ENCODE peak calls at places on chromosomes 3 and 15, in ten cellular contexts. P, W, Z, F, S, G, K, Y, J and Q are unnamed samples.

GRCh38 chr3:15498461-15499214 is 22.9 kb downstream of the COLQ start:
- DNase-seq in P (no peak), W (no peak), Z (no peak), F (no peak), S (no peak), G (peak; percentile 82), K (no peak), Y (no peak), J (no peak), Q (no peak)

GRCh38 chr3:145939431-145939830 is 221.6 kb downstream of the PLOD2 start:
- DNase-seq in P (no peak), W (no peak), Z (no peak), F (no peak), S (no peak), G (no peak), K (no peak), Y (no peak), J (no peak), Q (no peak)

GRCh38 chr3:52302426-52303185 is 13.5 kb upstream of the DNAH1 start:
- DNase-seq in P (no peak), W (no peak), Z (no peak), F (no peak), S (no peak), G (no peak), K (no peak), Y (no peak), J (no peak), Q (no peak)

GRCh38 chr3:46604127-46604526 is 8.2 kb upstream of the FAM240A start:
- DNase-seq in P (no peak), W (no peak), Z (no peak), F (no peak), S (no peak), G (no peak), K (no peak), Y (no peak), J (no peak), Q (no peak)

GRCh38 chr3:170485696-170486095 is 67.0 kb downstream of the CLDN11 start:
- DNase-seq in P (peak; percentile 90), W (no peak), Z (no peak), F (no peak), S (no peak), G (no peak), K (no peak), Y (no peak), J (no peak), Q (no peak)

GRCh38 chr3:72957303-72957702 is 39.3 kb upstream of the PPP4R2 start:
- DNase-seq in P (peak; percentile 89), W (no peak), Z (no peak), F (no peak), S (no peak), G (no peak), K (no peak), Y (no peak), J (peak; percentile 44), Q (no peak)

GRCh38 chr3:153396581-153396980 is 234.6 kb downstream of the RAP2B start:
- DNase-seq in P (no peak), W (no peak), Z (no peak), F (no peak), S (no peak), G (no peak), K (no peak), Y (no peak), J (no peak), Q (no peak)

GRCh38 chr3:122560680-122561079 is 3.4 kb downstream of the PARP9 start:
- DNase-seq in P (no peak), W (peak; percentile 36), Z (no peak), F (peak; percentile 71), S (no peak), G (no peak), K (no peak), Y (peak; percentile 79), J (no peak), Q (peak; percentile 94)

GRCh38 chr3:134409041-134409440 is 34.8 kb upstream of the AMOTL2 start:
- DNase-seq in P (no peak), W (no peak), Z (no peak), F (no peak), S (no peak), G (no peak), K (no peak), Y (no peak), J (no peak), Q (no peak)

GRCh38 chr3:134406331-134407246 is 32.3 kb upstream of the AMOTL2 start:
- DNase-seq in P (peak; percentile 87), W (peak; percentile 13), Z (no peak), F (no peak), S (no peak), G (no peak), K (no peak), Y (peak; percentile 2), J (no peak), Q (no peak)

GRCh38 chr3:134404366-134404885 is 30.2 kb upstream of the AMOTL2 start:
- DNase-seq in P (no peak), W (no peak), Z (no peak), F (no peak), S (no peak), G (no peak), K (no peak), Y (no peak), J (no peak), Q (no peak)

DNA sequence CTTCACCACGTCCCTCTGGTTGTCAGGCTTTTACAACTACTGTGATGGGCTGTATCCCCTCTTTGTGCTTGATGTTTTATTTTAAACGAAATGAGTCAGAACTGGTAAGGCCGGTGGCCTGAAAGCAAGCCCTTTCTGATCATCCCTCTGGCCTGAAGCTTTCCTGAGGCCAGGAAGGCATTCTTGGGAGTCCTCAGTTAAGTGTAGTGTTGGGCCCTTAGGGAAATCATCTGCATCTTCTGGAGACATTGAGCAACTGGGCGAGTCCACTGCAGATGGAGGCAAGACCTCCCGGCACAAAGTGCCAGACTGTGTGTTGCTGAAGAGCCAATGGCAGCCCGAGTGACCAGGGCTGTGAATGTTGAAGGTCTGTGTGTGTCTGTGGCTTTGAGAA is 33.0 kb upstream of the AMOTL2 start:
- DNase-seq in P (no peak), W (no peak), Z (no peak), F (peak; percentile 32), S (no peak), G (no peak), K (no peak), Y (peak; percentile 11), J (no peak), Q (no peak)
- H3K27me3 ChIP-seq in P (no peaks in the 10 kb centered on the region), W (no peaks in the 10 kb centered on the region), Z (peaks cover 2% of the 10 kb centered on the region), F (peaks cover 6% of the 10 kb centered on the region), S (no peaks in the 10 kb centered on the region), G (peaks cover 10% of the 10 kb centered on the region), K (peaks cover 2% of the 10 kb centered on the region), Y (peaks cover 3% of the 10 kb centered on the region), J (no peaks in the 10 kb centered on the region), Q (no peaks in the 10 kb centered on the region)

GRCh38 chr3:10928961-10929471 is 63.5 kb upstream of the SLC6A1 start:
- DNase-seq in P (no peak), W (no peak), Z (no peak), F (no peak), S (no peak), G (peak; percentile 50), K (no peak), Y (no peak), J (no peak), Q (no peak)

GRCh38 chr3:10926441-10926830 is 66.1 kb upstream of the SLC6A1 start:
- DNase-seq in P (no peak), W (no peak), Z (no peak), F (no peak), S (no peak), G (peak; percentile 39), K (no peak), Y (no peak), J (no peak), Q (no peak)

GRCh38 chr3:10928396-10928960 is 64.1 kb upstream of the SLC6A1 start:
- DNase-seq in P (no peak), W (no peak), Z (no peak), F (no peak), S (no peak), G (peak; percentile 32), K (no peak), Y (no peak), J (no peak), Q (no peak)

GRCh38 chr3:10926831-10927521 is 65.6 kb upstream of the SLC6A1 start:
- DNase-seq in P (no peak), W (no peak), Z (no peak), F (no peak), S (no peak), G (peak; percentile 56), K (no peak), Y (no peak), J (no peak), Q (peak; percentile 58)

GRCh38 chr3:10927551-10927950 is 65.0 kb upstream of the SLC6A1 start:
- DNase-seq in P (no peak), W (no peak), Z (no peak), F (no peak), S (no peak), G (no peak), K (no peak), Y (no peak), J (no peak), Q (peak; percentile 30)
- H3K27me3 ChIP-seq in P (no peaks in the 10 kb centered on the region), W (peaks cover 80% of the 10 kb centered on the region), Z (peaks cover 16% of the 10 kb centered on the region), F (peaks cover 15% of the 10 kb centered on the region), S (no peaks in the 10 kb centered on the region), G (no peaks in the 10 kb centered on the region), K (peaks cover 1% of the 10 kb centered on the region), Y (peaks cover 2% of the 10 kb centered on the region), J (no peaks in the 10 kb centered on the region), Q (no peaks in the 10 kb centered on the region)

GRCh38 chr3:138944136-138944658 is 2.7 kb downstream of the FOXL2 start:
- DNase-seq in P (no peak), W (no peak), Z (no peak), F (no peak), S (no peak), G (no peak), K (no peak), Y (peak; percentile 56), J (no peak), Q (no peak)

GRCh38 chr3:138946554-138947302 is at the start of the genes FOXL2 and FOXL2NB:
- DNase-seq in P (no peak), W (no peak), Z (no peak), F (peak; percentile 48), S (no peak), G (no peak), K (no peak), Y (peak; percentile 42), J (no peak), Q (no peak)

GRCh38 chr3:138943724-138944131 is 3.2 kb downstream of the FOXL2 start:
- DNase-seq in P (no peak), W (no peak), Z (no peak), F (no peak), S (no peak), G (no peak), K (no peak), Y (peak; percentile 58), J (no peak), Q (peak; percentile 31)

GRCh38 chr3:138945646-138946553 is 1.0 kb downstream of the FOXL2 start:
- DNase-seq in P (no peak), W (no peak), Z (no peak), F (peak; percentile 23), S (no peak), G (no peak), K (no peak), Y (no peak), J (no peak), Q (no peak)

DNA sequence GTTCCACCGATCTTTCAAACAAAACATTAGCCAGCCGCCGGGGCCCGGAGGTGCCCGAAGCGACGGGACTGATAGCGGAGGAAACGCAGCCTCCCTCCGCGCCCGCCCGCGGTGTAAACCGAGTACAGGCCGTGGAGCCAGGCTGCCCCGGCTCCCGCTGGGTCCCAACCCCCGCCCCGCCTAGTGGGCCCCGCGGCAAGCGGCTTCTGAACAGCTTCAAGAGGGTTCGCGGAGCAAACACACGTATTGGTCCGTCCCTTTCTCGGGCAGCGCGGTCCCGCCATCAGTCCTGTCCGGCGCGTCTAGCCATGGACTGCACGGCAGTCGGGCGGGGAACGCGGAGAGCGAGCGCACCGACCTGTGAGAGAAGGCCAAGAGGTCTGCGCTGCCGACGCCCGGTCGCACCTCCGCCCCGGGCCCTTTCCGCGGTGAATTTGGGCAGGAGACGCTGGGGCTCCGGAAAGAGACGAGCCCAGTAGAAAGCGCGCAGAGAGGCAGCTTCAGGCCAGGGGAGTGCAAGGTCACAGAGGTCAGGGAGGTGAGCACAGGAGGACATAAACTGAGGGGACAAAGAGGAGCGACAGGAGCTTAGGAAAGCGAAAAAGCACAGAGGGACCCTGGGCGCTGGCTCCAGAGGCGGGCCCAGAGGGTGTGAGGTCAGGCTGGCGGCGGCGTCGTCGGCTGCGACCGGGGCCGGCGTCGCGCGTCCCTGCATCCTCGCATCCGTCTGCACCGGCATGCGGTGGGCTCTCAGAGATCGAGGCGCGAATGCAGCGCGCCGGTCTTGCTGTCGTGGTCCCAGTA is 1.9 kb downstream of the FOXL2 start:
- DNase-seq in P (no peak), W (no peak), Z (no peak), F (no peak), S (no peak), G (no peak), K (no peak), Y (no peak), J (no peak), Q (no peak)
- H3K27me3 ChIP-seq in P (peaks cover 96% of the 10 kb centered on the region), W (peaks cover 6% of the 10 kb centered on the region), Z (peaks cover 93% of the 10 kb centered on the region), F (peaks cover 97% of the 10 kb centered on the region), S (peaks cover 95% of the 10 kb centered on the region), G (peaks cover 100% of the 10 kb centered on the region), K (peaks cover 75% of the 10 kb centered on the region), Y (peaks cover 95% of the 10 kb centered on the region), J (peaks cover 99% of the 10 kb centered on the region), Q (no peaks in the 10 kb centered on the region)

GRCh38 chr15:45121706-45122417 is 7.7 kb downstream of the DUOXA2 start:
- DNase-seq in P (no peak), W (peak; percentile 40), Z (peak; percentile 36), F (peak; percentile 89), S (no peak), G (no peak), K (peak; percentile 31), Y (peak; percentile 69), J (no peak), Q (peak; percentile 92)

GRCh38 chr15:45118996-45119395 is 4.9 kb downstream of the DUOXA2 start:
- DNase-seq in P (no peak), W (no peak), Z (no peak), F (no peak), S (no peak), G (no peak), K (no peak), Y (no peak), J (no peak), Q (no peak)

GRCh38 chr15:45118131-45118588 is 4.0 kb downstream of the DUOXA2 start:
- DNase-seq in P (peak; percentile 92), W (peak; percentile 87), Z (peak; percentile 76), F (peak; percentile 88), S (peak; percentile 87), G (peak; percentile 87), K (peak; percentile 26), Y (peak; percentile 89), J (peak; percentile 73), Q (peak; percentile 93)

GRCh38 chr15:45121020-45121419 is 6.9 kb downstream of the DUOXA2 start:
- DNase-seq in P (no peak), W (no peak), Z (no peak), F (no peak), S (no peak), G (no peak), K (no peak), Y (no peak), J (no peak), Q (no peak)

DNA sequence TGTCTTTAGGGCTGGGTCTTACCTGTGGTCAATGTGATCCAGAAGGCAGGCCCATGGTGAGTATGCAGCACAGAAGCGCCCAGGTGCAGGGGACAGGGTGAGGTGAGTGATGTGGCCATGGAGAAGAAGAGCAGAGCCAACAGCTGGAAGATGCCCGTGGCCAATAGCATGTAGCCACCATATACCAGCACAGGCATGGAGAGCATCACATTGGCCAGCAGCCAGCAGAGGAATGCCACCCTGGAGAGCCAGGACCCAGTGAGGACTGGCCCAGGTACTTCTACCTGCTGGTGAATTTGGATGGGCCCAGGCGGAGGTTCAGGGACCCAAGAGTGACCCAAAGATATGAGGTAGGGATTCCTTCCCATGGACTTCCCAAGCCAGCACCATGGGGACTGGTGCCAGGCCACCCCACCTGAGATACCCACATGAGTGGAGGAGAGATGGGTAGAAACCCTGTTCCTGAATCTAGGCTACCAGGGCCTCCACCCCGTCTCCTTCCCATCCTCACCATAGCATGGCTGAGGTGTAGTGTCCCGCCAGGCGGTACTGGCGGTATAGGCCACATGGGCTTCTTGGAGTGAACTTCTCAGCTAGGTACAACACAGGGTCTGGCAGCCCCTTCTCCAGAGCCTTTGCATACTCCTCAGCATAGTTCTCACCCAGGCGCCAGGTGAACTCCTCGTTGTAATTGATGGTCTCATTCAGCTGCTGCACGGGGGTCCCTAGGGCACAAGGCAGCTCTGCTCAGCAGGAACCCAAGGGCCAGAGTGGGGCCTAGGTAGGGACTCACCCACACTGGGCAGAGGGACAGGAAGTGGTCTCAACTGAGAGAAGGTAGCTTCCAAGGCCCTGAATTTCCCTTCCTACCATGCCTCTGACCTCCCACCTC is 6.2 kb downstream of the DUOXA2 start:
- DNase-seq in P (no peak), W (no peak), Z (no peak), F (no peak), S (no peak), G (no peak), K (no peak), Y (no peak), J (no peak), Q (no peak)
- H3K27me3 ChIP-seq in P (peaks cover 40% of the 10 kb centered on the region), W (no peaks in the 10 kb centered on the region), Z (peaks cover 28% of the 10 kb centered on the region), F (peaks cover 32% of the 10 kb centered on the region), S (peaks cover 18% of the 10 kb centered on the region), G (peaks cover 32% of the 10 kb centered on the region), K (peaks cover 23% of the 10 kb centered on the region), Y (peaks cover 33% of the 10 kb centered on the region), J (peaks cover 70% of the 10 kb centered on the region), Q (no peaks in the 10 kb centered on the region)